ENCODE peak calls at places on chromosomes 5 and 9, in four cellular contexts. E, M, U and A are unnamed samples.

GRCh38 chr5:127666043-127666716 is 17.3 kb downstream of the CTXN3 start:
- DNase-seq in E (no peak), U (no peak), M (no peak), A (no peak)

GRCh38 chr5:20223451-20223850 is 235.5 kb upstream of the CDH18 start:
- DNase-seq in E (no peak), M (no peak), U (no peak), A (no peak)

GRCh38 chr5:74394924-74395880 is 245.3 kb downstream of the ENC1 start:
- DNase-seq in E (no peak), U (no peak), M (no peak), A (peak)

GRCh38 chr5:65198777-65199120 is 283.0 kb downstream of the ADAMTS6 start:
- DNase-seq in M (peak), E (peak), U (no peak), A (peak)

GRCh38 chr5:124921694-124922093 is 175.3 kb upstream of the ZNF608 start:
- DNase-seq in U (no peak), E (no peak), M (no peak), A (no peak)

GRCh38 chr9:132994410-132995120 is 16.1 kb downstream of the GFI1B start:
- DNase-seq in M (peak), U (peak), E (peak), A (no peak)

GRCh38 chr5:110916373-110917049 is 155.0 kb upstream of the TSLP start:
- DNase-seq in U (no peak), E (peak), M (peak), A (no peak)

GRCh38 chr9:114913217-114913616 is 17.2 kb downstream of the TNFSF8 start:
- DNase-seq in E (no peak), M (no peak), U (no peak), A (no peak)

GRCh38 chr9:10045598-10045997 is 567.2 kb downstream of the PTPRD start:
- DNase-seq in E (peak), U (no peak), M (peak), A (no peak)

GRCh38 chr5:78523314-78524193 is 125.0 kb downstream of the LHFPL2 start:
- DNase-seq in M (no peak), U (peak), E (no peak), A (no peak)

GRCh38 chr5:139387611-139388197 is 2.0 kb downstream of the MZB1 start:
- DNase-seq in U (no peak), M (no peak), E (no peak), A (no peak)

GRCh38 chr5:35442916-35443639 is 174.6 kb upstream of the SPEF2 start:
- DNase-seq in U (no peak), M (no peak), E (no peak), A (peak)

GRCh38 chr9:976258-976804 is at the start of gene DMRT3:
- DNase-seq in M (no peak), U (no peak), E (no peak), A (no peak)

GRCh38 chr5:154478224-154478565 is at the start of gene HAND1:
- DNase-seq in M (peak), U (no peak), E (no peak), A (peak)

GRCh38 chr9:23551171-23551795 is 274.8 kb downstream of the ELAVL2 start:
- DNase-seq in M (no peak), E (no peak), U (no peak), A (no peak)

GRCh38 chr5:64603676-64604075 is 86.6 kb upstream of the SHISAL2B start:
- DNase-seq in M (no peak), U (no peak), E (peak), A (no peak)

GRCh38 chr9:14205463-14205862 is 108.5 kb downstream of the NFIB start:
- DNase-seq in M (peak), U (no peak), E (peak), A (no peak)

GRCh38 chr5:136011427-136012001 is 17.3 kb upstream of the TGFBI start:
- DNase-seq in E (peak), M (peak), U (no peak), A (no peak)

GRCh38 chr5:76811214-76811613 is 7.6 kb upstream of the F2RL1 start:
- DNase-seq in E (peak), U (no peak), M (peak), A (no peak)

GRCh38 chr5:15502208-15502607 is 2.2 kb downstream of the FBXL7 start:
- DNase-seq in M (no peak), E (peak), U (no peak), A (no peak)

GRCh38 chr9:72674961-72675360 is 153.6 kb downstream of the TMC1 start:
- DNase-seq in M (no peak), E (no peak), U (no peak), A (no peak)

GRCh38 chr5:66717455-66718373 is 121.5 kb downstream of the MAST4 start:
- DNase-seq in U (no peak), E (no peak), M (no peak), A (no peak)

GRCh38 chr5:166810721-166811120 is 1480.7 kb upstream of the WWC1 start:
- DNase-seq in E (no peak), M (no peak), U (no peak), A (no peak)

DNA sequence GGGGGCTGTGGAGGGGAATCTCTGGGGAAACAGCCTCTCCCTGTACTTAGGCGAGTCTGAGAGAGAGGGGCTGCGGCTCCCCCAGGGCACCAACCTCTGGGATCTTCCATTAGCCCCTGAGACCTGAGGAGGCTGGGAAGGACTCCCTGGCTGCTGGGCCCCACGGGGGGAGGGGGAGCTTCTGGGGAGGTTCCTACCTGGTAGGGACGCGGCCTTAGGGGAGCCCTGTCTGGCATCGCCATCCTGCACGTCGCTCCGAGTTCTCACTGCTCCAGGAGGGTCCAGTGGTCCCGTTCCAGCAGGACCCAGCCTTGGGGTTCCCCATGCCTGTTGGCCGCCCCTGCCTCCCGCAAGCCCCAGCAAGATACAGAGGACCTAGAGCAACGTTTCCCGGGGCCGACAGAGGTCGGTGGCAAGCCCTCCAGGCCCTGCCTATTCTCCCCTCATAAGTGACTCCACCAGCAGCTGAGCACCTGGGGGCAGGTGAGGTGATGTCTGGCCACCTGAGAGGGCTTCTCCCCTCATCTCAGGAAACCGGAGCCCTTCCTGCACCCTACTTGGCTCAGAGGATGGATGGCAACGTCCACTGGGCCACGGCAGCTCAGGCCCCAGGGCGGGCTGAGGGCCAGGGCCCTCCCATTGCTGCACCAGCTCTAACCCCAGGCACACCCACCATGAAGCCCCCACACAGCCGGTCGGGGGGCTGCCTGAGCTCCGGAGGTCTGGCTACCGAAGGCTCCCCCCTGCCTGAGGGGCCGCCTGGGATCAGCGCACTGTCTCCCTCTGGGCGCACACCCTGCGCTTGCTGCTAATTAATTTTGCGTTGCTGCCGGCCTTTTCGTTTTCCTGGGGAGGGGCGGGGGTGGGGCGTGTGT is 22.5 kb downstream of the TPPP start:
- DNase-seq in E (no peak), M (no peak), U (no peak), A (no peak)
- TF ChIP-seq RFX5 in E (no peak), M (no peak), U (no peak), A (no peak)

GRCh38 chr5:58071566-58071965 is 388.3 kb downstream of the PLK2 start:
- DNase-seq in U (peak), E (no peak), M (no peak), A (no peak)
- TF ChIP-seq MAZ in U (no peak), E (no peak), M (no peak), A (no peak)

GRCh38 chr5:133396187-133396621 is 216.1 kb downstream of the FSTL4 start:
- DNase-seq in M (no peak), U (no peak), E (no peak), A (no peak)

GRCh38 chr5:133392448-133392847 is 219.9 kb downstream of the FSTL4 start:
- DNase-seq in U (no peak), E (no peak), M (no peak), A (no peak)

GRCh38 chr5:133391349-133392136 is 220.8 kb downstream of the FSTL4 start:
- DNase-seq in U (no peak), M (no peak), E (no peak), A (no peak)

GRCh38 chr5:133396724-133397123 is 215.6 kb downstream of the FSTL4 start:
- DNase-seq in E (no peak), U (no peak), M (no peak), A (no peak)

DNA sequence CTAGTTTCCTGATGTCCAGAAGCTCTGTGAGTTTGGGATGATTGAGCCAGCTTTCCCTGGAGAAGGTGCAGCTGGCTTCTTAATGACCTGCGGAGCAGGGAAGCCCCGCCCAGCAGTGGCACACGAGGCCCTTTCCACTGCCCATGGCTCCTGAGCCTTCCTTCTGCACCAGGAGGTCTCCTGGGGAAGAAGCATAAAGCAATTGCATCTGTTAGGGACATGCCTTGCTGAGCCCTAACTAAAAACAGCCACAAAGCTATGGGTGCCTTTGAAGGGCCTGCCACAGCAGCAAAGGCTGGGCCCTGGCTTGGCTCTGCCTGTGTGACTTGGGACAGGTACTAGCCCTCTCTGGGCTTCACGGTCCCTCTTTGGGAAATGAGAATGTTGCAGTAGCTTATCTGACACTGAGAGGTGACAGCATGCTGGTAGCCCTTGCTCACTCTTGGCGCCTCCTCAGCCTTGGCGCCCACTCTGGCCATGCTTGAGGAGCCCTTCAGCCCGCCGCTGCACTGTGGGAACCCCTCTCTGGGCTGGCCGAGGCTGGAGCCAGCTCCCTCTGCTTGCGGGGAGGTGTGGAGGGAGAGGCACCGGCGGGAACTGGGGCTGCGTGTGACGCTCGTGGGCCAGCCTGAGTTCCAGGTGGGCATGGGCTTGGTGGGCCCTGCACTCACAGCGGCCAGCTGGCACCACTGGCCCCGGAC is 218.4 kb downstream of the FSTL4 start:
- DNase-seq in M (no peak), E (no peak), U (no peak), A (no peak)
- TF ChIP-seq RFX5 in M (no peak), E (no peak), U (no peak), A (no peak)

DNA sequence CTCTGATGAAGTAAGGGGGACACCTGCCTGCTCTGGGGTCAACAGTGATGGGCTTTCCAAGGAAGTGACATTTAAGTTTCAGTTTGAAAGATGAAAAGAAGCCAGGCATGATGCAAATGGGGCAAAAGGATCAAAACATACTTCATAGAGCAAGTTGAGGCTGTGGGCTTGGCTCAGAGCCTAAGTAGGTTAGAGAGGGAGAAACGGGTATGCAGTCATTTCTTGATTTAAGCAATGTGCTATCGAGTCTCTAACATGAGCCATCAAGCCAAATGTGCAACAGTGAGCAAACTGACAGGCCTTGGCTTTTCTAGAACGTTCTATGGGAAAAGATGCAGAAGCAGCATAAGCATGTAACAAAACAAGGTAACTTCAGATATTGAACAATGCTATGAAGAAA is 80.6 kb downstream of the ADRB2 start:
- DNase-seq in M (no peak), U (no peak), E (no peak), A (no peak)
- TF ChIP-seq MAZ in M (no peak), U (no peak), E (no peak), A (no peak)

GRCh38 chr5:173202266-173202875 is 32.6 kb downstream of the NKX2-5 start:
- DNase-seq in M (no peak), U (no peak), E (no peak), A (no peak)

GRCh38 chr5:173204185-173204979 is 30.6 kb downstream of the NKX2-5 start:
- DNase-seq in M (peak), E (peak), U (peak), A (peak)

GRCh38 chr5:173200356-173200755 is 34.6 kb downstream of the NKX2-5 start:
- DNase-seq in E (no peak), U (no peak), M (no peak), A (no peak)

GRCh38 chr5:173198049-173198448 is 37.0 kb downstream of the NKX2-5 start:
- DNase-seq in M (no peak), U (no peak), E (no peak), A (no peak)

GRCh38 chr5:173201636-173202265 is 33.3 kb downstream of the NKX2-5 start:
- DNase-seq in E (peak), M (peak), U (no peak), A (peak)
- TF ChIP-seq RFX5 in E (no peak), M (no peak), U (no peak), A (no peak)

GRCh38 chr5:5887818-5888217 is 465.3 kb downstream of the ICE1 start:
- DNase-seq in U (no peak), E (no peak), M (no peak), A (no peak)

GRCh38 chr5:5886812-5887486 is 464.5 kb downstream of the ICE1 start:
- DNase-seq in U (peak), M (peak), E (no peak), A (peak)

GRCh38 chr5:5885782-5886181 is 463.3 kb downstream of the ICE1 start:
- DNase-seq in U (no peak), M (no peak), E (no peak), A (no peak)

GRCh38 chr5:5886353-5886752 is 463.9 kb downstream of the ICE1 start:
- DNase-seq in U (no peak), M (no peak), E (no peak), A (no peak)

GRCh38 chr5:5891350-5891749 is 468.9 kb downstream of the ICE1 start:
- DNase-seq in M (no peak), E (no peak), U (peak), A (no peak)
- TF ChIP-seq MAZ in M (no peak), E (no peak), U (no peak), A (no peak)

DNA sequence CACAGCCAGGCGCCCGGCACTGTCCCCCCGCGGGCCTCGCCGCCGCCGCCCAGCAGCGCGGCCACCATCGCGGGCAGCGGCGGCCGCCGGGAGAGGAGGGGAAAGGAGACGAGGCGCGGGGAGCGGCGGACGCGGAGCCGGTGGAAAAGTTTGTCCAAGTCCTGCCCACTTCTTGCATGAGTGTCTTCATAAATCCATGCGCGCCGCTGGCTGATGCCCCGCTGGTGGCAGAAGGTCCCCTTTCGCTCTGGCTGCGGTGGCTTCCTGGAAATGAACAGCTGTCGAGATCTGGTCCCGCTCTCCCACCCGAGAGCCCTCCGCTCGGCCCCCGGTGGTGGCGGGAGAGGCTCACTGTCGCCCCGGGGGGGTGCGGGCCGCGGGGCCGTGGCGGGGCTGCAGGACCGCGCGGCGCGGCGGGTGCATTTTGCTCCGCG is 577 bp downstream of the GAS1 start:
- DNase-seq in M (peak), E (no peak), U (no peak), A (no peak)
- TF ChIP-seq RFX5 in M (no peak), E (no peak), U (no peak), A (no peak)

GRCh38 chr5:178642351-178642909 is 15.6 kb upstream of the CLK4 start:
- DNase-seq in E (peak), M (no peak), U (no peak), A (no peak)
- TF ChIP-seq MAZ in E (no peak), M (no peak), U (no peak), A (no peak)

GRCh38 chr5:12799165-12799564 is 894.9 kb upstream of the CTNND2 start:
- DNase-seq in E (no peak), M (no peak), U (no peak), A (no peak)

GRCh38 chr5:12795333-12795663 is 891.1 kb upstream of the CTNND2 start:
- DNase-seq in U (no peak), M (no peak), E (no peak), A (no peak)

GRCh38 chr5:12793373-12793772 is 889.1 kb upstream of the CTNND2 start:
- DNase-seq in M (no peak), U (no peak), E (no peak), A (no peak)

GRCh38 chr5:12794476-12795332 is 890.5 kb upstream of the CTNND2 start:
- DNase-seq in M (no peak), E (no peak), U (no peak), A (no peak)
- TF ChIP-seq RFX5 in M (no peak), E (no peak), U (no peak), A (no peak)

GRCh38 chr9:134316444-134317160 is 9.7 kb upstream of the RXRA start:
- DNase-seq in E (peak), M (no peak), U (peak), A (no peak)

GRCh38 chr9:134314950-134315715 is 11.1 kb upstream of the RXRA start:
- DNase-seq in M (no peak), E (no peak), U (no peak), A (no peak)

GRCh38 chr9:134314039-134314949 is 12.0 kb upstream of the RXRA start:
- DNase-seq in M (no peak), U (no peak), E (no peak), A (no peak)

GRCh38 chr9:134317431-134318414 is 8.5 kb upstream of the RXRA start:
- DNase-seq in E (peak), U (no peak), M (no peak), A (no peak)

GRCh38 chr9:134315716-134316443 is 10.4 kb upstream of the RXRA start:
- DNase-seq in U (no peak), M (no peak), E (no peak), A (no peak)
- TF ChIP-seq MAZ in U (no peak), M (no peak), E (no peak), A (no peak)